ENCODE peak calls at places on chromosomes 7 and 10, in nine cellular contexts. C, W, G, M, R, S, D, T and X are unnamed samples.

GRCh38 chr7:107118109-107118900 is 50.5 kb upstream of the HBP1 start:
- DNase-seq in C (no peak), W (no peak), G (no peak), M (no peak), R (no peak), S (peak), D (no peak), T (peak), X (no peak)

GRCh38 chr7:152341039-152341913 is 94.5 kb downstream of the KMT2C start:
- DNase-seq in C (peak), W (peak), G (no peak), M (no peak), R (peak), S (peak), D (no peak), T (peak), X (peak)

GRCh38 chr7:82572195-82572880 is 128.8 kb upstream of the CACNA2D1 start:
- DNase-seq in C (peak), W (peak), G (peak), M (peak), R (peak), S (peak), D (peak), T (peak), X (peak)

GRCh38 chr7:139909379-139910050 is 80.5 kb downstream of the TBXAS1 start:
- DNase-seq in C (no peak), W (no peak), G (no peak), M (no peak), R (no peak), S (peak), D (no peak), T (peak), X (no peak)

GRCh38 chr7:95593343-95593742 is 3.0 kb downstream of the PDK4 start:
- DNase-seq in C (no peak), W (no peak), G (no peak), M (no peak), R (no peak), S (no peak), D (no peak), T (no peak), X (no peak)

GRCh38 chr10:92839191-92840085 is 8.9 kb upstream of the EXOC6 start:
- DNase-seq in C (peak), W (peak), G (peak), M (no peak), R (peak), S (peak), D (peak), T (peak), X (peak)

GRCh38 chr7:95493247-95493646 is 7.5 kb downstream of the ASB4 start:
- DNase-seq in C (no peak), W (no peak), G (no peak), M (no peak), R (no peak), S (peak), D (no peak), T (peak), X (no peak)

GRCh38 chr7:151503902-151504714 is 15.6 kb downstream of the RHEB start:
- DNase-seq in C (no peak), W (no peak), G (no peak), M (no peak), R (no peak), S (peak), D (no peak), T (peak), X (no peak)

GRCh38 chr10:5040781-5041470 is 37.3 kb upstream of the AKR1C2 start:
- DNase-seq in C (no peak), W (no peak), G (no peak), M (no peak), R (no peak), S (no peak), D (no peak), T (peak), X (no peak)

GRCh38 chr7:79716329-79716728 is 262.9 kb upstream of the MAGI2 start:
- DNase-seq in C (no peak), W (no peak), G (no peak), M (no peak), R (no peak), S (no peak), D (no peak), T (no peak), X (no peak)

GRCh38 chr10:77516575-77516974 is 121.0 kb downstream of the KCNMA1 start:
- DNase-seq in C (no peak), W (no peak), G (no peak), M (no peak), R (no peak), S (no peak), D (no peak), T (no peak), X (no peak)

GRCh38 chr7:102318482-102318971 is 31.9 kb downstream of the SH2B2 start:
- DNase-seq in C (peak), W (no peak), G (peak), M (no peak), R (peak), S (no peak), D (no peak), T (peak), X (no peak)

DNA sequence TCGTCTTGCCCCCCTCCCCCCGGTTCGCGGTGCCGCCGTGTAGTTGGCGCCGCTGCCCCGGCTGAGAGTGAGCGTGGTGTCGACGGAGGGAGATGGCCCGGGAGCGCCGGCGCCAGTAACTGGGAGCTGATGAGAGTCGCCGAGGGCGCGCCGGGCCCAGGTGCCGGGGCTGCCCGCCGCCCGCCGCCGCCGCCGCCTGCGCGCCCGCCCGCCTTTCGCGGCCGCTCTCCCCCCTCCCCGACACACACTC is 322 bp downstream of the WAC start:
- DNase-seq in C (no peak), W (no peak), G (no peak), M (no peak), R (no peak), S (no peak), D (no peak), T (no peak), X (no peak)
- H3K4me3 ChIP-seq in C (peak), W (peak), G (peak), M (peak), R (peak), S (peak), D (peak), T (peak), X (peak)

DNA sequence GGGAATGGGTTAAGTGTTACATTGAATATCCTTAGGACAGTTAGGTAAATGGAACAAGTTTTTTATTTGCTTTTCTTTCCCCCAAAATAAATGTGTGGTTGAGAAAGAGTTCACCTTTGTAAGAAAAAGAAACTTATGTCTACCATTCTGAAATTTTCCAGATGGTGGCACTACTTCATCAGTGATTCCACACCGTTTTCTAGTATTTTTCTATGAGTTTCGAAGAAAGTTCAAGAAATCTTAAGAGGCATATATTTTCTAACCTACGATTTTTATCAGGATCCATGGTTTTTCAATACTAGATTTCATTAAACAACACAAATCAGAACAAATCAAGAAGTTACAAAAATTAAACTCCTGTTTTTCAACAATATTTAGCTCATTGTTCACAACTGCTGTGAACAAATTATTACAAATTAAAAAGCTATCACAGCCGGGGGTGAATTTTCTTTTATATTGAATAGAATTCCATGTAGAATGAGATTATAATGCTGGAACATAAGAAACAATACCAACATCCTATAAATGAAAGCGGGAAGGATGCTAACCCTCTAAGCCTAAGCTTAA is 163.1 kb upstream of the NPVF start:
- DNase-seq in C (no peak), W (peak), G (no peak), M (no peak), R (no peak), S (peak), D (no peak), T (peak), X (no peak)
- TF ChIP-seq CTCF in C (peak), W (peak), G (peak), M (peak), R (peak), S (peak), D (peak), T (peak), X (peak)

GRCh38 chr7:135771051-135771450 is 22.4 kb upstream of the FAM180A start:
- DNase-seq in C (no peak), W (no peak), G (no peak), M (no peak), R (no peak), S (no peak), D (no peak), T (no peak), X (no peak)

GRCh38 chr7:135773451-135773850 is 24.8 kb upstream of the FAM180A start:
- DNase-seq in C (no peak), W (no peak), G (no peak), M (no peak), R (peak), S (no peak), D (no peak), T (no peak), X (no peak)

GRCh38 chr7:135770139-135770710 is 21.6 kb upstream of the FAM180A start:
- DNase-seq in C (no peak), W (no peak), G (no peak), M (no peak), R (no peak), S (peak), D (no peak), T (no peak), X (no peak)

GRCh38 chr7:135772639-135773019 is 24.0 kb upstream of the FAM180A start:
- DNase-seq in C (no peak), W (no peak), G (no peak), M (no peak), R (no peak), S (no peak), D (no peak), T (no peak), X (no peak)

DNA sequence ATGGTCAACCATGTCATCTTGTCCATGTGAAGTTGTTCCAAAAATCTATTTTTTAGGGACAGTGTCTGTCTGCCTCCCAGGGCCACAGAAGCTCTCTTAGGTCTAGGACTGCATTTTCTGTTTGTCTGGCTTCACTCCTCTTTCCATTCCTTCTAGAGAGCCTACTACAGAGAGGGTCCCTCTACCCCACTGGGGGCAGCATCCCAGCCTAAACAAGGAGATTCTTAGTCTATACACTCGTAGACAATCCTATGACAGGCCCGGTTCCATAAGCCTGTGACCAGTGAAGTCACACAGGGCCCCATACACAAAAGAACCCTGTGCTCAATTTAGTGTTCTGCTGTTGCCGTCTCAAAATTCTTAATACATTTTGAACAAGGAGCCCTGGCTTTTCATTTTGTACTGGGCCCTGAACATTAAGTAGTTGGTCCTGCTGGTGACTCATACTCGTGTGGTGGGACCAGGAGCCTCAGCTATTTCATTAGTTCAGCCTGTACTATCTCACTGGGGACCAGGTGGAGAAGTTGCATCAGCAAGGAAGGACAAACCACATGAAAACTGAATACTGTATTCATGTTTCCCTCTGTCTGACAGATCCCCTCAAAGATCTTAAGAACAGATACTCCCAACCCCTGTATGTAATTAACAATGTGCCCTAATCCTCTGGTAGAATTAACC is 23.5 kb upstream of the FAM180A start:
- DNase-seq in C (peak), W (no peak), G (no peak), M (no peak), R (no peak), S (peak), D (no peak), T (peak), X (no peak)
- H3K4me3 ChIP-seq in C (no peak), W (no peak), G (no peak), M (no peak), R (no peak), S (no peak), D (no peak), T (no peak), X (no peak)

DNA sequence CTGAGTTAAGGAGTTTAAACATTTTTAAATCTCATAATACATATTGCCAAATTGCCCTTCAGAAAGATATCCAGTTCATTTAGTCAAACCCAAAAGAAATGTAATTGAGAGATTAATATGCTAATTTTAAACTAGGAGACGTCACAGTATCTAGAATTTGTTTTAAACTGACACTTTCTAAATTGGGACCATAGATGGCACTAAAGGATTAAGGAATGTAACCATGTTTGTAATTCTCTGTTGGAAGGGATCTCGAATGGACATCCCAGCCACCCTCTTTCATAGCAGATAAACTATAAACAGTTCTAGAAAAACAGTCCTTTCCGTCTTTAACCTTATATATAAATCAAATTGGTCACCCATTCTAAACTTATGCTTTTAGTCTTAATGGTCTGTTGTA is 30.0 kb upstream of the SAMD9L start:
- DNase-seq in C (no peak), W (no peak), G (no peak), M (no peak), R (no peak), S (no peak), D (no peak), T (no peak), X (no peak)
- TF ChIP-seq CTCF in C (peak), W (peak), G (peak), M (no peak), R (no peak), S (peak), D (no peak), T (no peak), X (no peak)